ENCODE peak calls at places on chromosomes 6 and 20, in eight cellular contexts. X is K562, M is fibroblast of lung, H is uterus, G is choroid plexus epithelial cell, L is astrocyte of the cerebellum, T is sigmoid colon, Z is lower lobe of right lung. R is an unnamed sample.

GRCh38 chr20:34703573-34704176 is 469 bp upstream of the TP53INP2 start:
- DNase-seq in G (peak), M (peak), X (peak), T (peak), L (no peak), Z (peak), H (peak), R (no peak)

GRCh38 chr6:20891161-20891560 is 356.9 kb downstream of the CDKAL1 start:
- DNase-seq in L (no peak), G (no peak), T (no peak), M (no peak), Z (no peak), X (no peak), H (no peak), R (no peak)

GRCh38 chr6:156060013-156060412 is 604.4 kb upstream of the NOX3 start:
- DNase-seq in X (no peak), G (no peak), L (no peak), Z (no peak), M (no peak), T (no peak), H (no peak), R (no peak)

GRCh38 chr20:5077761-5078387 is 41.9 kb downstream of the PCNA start:
- DNase-seq in G (no peak), H (no peak), X (no peak), M (no peak), L (no peak), T (no peak), Z (no peak), R (no peak)

GRCh38 chr20:35821807-35822242 is 50.0 kb downstream of the PHF20 start:
- DNase-seq in X (no peak), H (no peak), Z (no peak), M (peak), L (peak), T (no peak), G (peak), R (no peak)

GRCh38 chr6:118789419-118789818 is 104.5 kb upstream of the ASF1A start:
- DNase-seq in Z (no peak), X (no peak), L (no peak), M (no peak), G (no peak), H (no peak), T (no peak), R (no peak)

GRCh38 chr6:71509142-71509541 is 220.5 kb downstream of the OGFRL1 start:
- DNase-seq in H (no peak), T (no peak), L (no peak), M (no peak), X (no peak), G (no peak), Z (no peak), R (no peak)

GRCh38 chr6:150074651-150075416 is 5.9 kb upstream of the ULBP3 start:
- DNase-seq in G (no peak), M (no peak), L (no peak), X (no peak), H (no peak), T (no peak), Z (no peak), R (no peak)

GRCh38 chr6:81451787-81452186 is 300.7 kb downstream of the TENT5A start:
- DNase-seq in X (no peak), Z (no peak), L (peak), H (no peak), M (peak), T (no peak), G (peak), R (no peak)

GRCh38 chr6:53461682-53462081 is 83.2 kb downstream of the GCLC start:
- DNase-seq in Z (no peak), L (no peak), M (no peak), H (no peak), X (no peak), G (no peak), T (no peak), R (no peak)

GRCh38 chr6:52020961-52021570 is 66.3 kb downstream of the PKHD1 start:
- DNase-seq in M (peak), X (peak), G (peak), Z (no peak), T (no peak), L (peak), H (no peak), R (peak)

GRCh38 chr6:84897874-84898635 is 133.7 kb upstream of the TBX18 start:
- DNase-seq in G (peak), M (peak), X (no peak), T (no peak), L (no peak), Z (no peak), H (no peak), R (no peak)

GRCh38 chr6:5435449-5435848 is 174.1 kb downstream of the FARS2 start:
- DNase-seq in L (peak), G (peak), H (no peak), T (no peak), Z (no peak), M (peak), X (no peak), R (no peak)

GRCh38 chr6:11324453-11325023 is 92.1 kb upstream of the NEDD9 start:
- DNase-seq in T (no peak), M (no peak), G (peak), Z (no peak), H (no peak), X (no peak), L (no peak), R (no peak)

GRCh38 chr20:1882026-1882425 is 13.2 kb upstream of the SIRPA start:
- DNase-seq in Z (no peak), L (no peak), H (no peak), T (no peak), G (no peak), M (no peak), X (no peak), R (no peak)

GRCh38 chr6:90284745-90285481 is 11.7 kb downstream of the BACH2 start:
- DNase-seq in H (no peak), G (peak), Z (no peak), L (peak), T (no peak), M (peak), X (no peak), R (no peak)

GRCh38 chr6:139912735-139913400 is 538.4 kb upstream of the CITED2 start:
- DNase-seq in X (no peak), Z (no peak), G (peak), H (no peak), T (no peak), L (no peak), M (no peak), R (no peak)

GRCh38 chr6:106256201-106256968 is 69.2 kb downstream of the ATG5 start:
- DNase-seq in H (no peak), X (no peak), M (no peak), G (peak), L (no peak), T (no peak), Z (no peak), R (no peak)

GRCh38 chr6:64113703-64114102 is 478.1 kb downstream of the PHF3 start:
- DNase-seq in Z (no peak), X (no peak), T (no peak), L (no peak), H (no peak), G (peak), M (peak), R (no peak)

GRCh38 chr6:154805288-154805911 is 72.2 kb downstream of the SCAF8 start:
- DNase-seq in X (peak), T (no peak), L (peak), M (peak), Z (no peak), G (peak), H (no peak), R (peak)

GRCh38 chr20:10929023-10929422 is 255.2 kb upstream of the JAG1 start:
- DNase-seq in Z (no peak), G (peak), X (no peak), L (no peak), T (no peak), H (peak), M (peak), R (no peak)

GRCh38 chr6:84458271-84458670 is 230.8 kb upstream of the CEP162 start:
- DNase-seq in H (no peak), Z (no peak), G (no peak), M (no peak), T (no peak), L (no peak), X (no peak), R (no peak)

GRCh38 chr6:145669627-145670034 is 65.7 kb downstream of the EPM2A start:
- DNase-seq in H (no peak), G (peak), T (no peak), X (no peak), L (peak), Z (no peak), M (peak), R (no peak)

DNA sequence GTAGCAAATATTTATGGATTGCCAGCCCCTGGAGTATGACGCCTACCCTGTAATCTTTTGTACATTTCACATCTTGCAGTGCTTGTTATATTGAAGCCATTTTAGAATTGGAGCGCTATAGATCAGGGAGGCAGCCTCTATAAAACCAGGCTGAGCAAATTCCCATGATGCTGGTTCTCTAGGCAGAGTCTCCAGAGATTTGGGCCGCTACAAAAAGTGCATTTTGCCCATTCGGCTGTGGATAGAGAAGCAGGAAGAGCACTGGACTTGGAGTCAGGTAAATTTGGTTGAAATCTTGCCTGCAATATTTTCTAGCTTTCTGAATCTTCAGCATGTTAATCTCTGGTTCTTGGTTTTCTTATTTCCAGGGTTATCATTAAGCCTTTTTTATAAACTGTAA is 2.0 kb downstream of the YWHAB start:
- DNase-seq in L (no peak), G (no peak), T (no peak), X (no peak), H (no peak), M (no peak), Z (no peak), R (no peak)
- H3K4me3 ChIP-seq in L (peak), G (peak), T (peak), X (peak), H (peak), M (peak), Z (peak), R (peak)

GRCh38 chr20:47735412-47736400 is 49.6 kb downstream of the SULF2 start:
- DNase-seq in G (peak), X (no peak), L (no peak), T (no peak), Z (peak), M (peak), H (no peak), R (peak)
- H3K4me3 ChIP-seq in G (no peak), X (no peak), L (no peak), T (no peak), Z (no peak), M (no peak), H (no peak), R (no peak)

DNA sequence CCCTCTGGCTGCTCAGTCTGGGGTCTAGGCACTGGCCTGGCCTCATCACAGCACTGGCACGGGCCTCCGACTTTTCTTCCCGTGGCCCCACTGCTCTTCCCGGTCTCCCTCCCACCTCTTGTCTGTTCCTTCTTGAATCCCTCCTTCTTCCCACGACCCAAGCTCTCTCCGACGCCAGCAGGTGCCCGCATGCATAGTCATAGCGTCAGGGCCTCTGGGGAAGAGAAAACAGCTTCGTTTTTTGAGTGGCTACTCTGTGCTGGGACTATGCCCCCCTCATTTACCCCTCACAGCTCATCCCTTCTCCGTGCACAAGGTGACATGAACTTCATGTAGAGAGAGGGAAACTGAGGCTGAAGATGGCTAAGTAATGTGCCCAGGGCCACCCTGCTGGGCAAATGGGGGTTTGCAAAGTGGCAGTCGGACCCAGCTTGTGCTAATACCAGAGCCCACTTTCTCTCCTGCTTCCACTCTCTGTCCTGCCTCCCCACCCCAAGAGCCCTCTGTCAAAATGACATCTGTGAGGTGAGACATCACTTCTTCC is 59.2 kb downstream of the SYNJ2 start:
- DNase-seq in T (peak), H (no peak), G (peak), L (no peak), Z (peak), X (no peak), M (peak), R (no peak)
- H3K4me3 ChIP-seq in T (no peak), H (no peak), G (no peak), L (no peak), Z (no peak), X (no peak), M (peak), R (no peak)

GRCh38 chr6:446418-447366 is 55.1 kb downstream of the IRF4 start:
- DNase-seq in M (no peak), G (no peak), H (no peak), Z (no peak), X (no peak), T (peak), L (no peak), R (peak)

GRCh38 chr6:445571-446417 is 54.2 kb downstream of the IRF4 start:
- DNase-seq in G (no peak), Z (no peak), L (no peak), X (no peak), T (no peak), M (no peak), H (no peak), R (no peak)

GRCh38 chr6:449057-449430 is 57.5 kb downstream of the IRF4 start:
- DNase-seq in H (no peak), T (no peak), X (no peak), M (no peak), L (no peak), G (no peak), Z (no peak), R (no peak)

GRCh38 chr6:448296-449056 is 56.9 kb downstream of the IRF4 start:
- DNase-seq in Z (no peak), H (no peak), G (no peak), T (no peak), L (no peak), M (no peak), X (no peak), R (no peak)

GRCh38 chr6:447381-448165 is 56.0 kb downstream of the IRF4 start:
- DNase-seq in X (no peak), H (no peak), L (no peak), G (no peak), T (no peak), Z (no peak), M (no peak), R (no peak)
- H3K4me3 ChIP-seq in X (no peak), H (no peak), L (no peak), G (no peak), T (no peak), Z (peak), M (no peak), R (no peak)